ENCODE peak calls at places on chromosome 15, in four cellular contexts. J is H1, O is mesendoderm, T is IMR-90. N is an unnamed sample.

GRCh38 chr15:40323953-40324937 is 753 bp downstream of the INAFM2 start:
- DNase-seq in J (no peak), O (no peak), T (no peak), N (no peak)

GRCh38 chr15:52790166-52790708 is at the start of gene ONECUT1:
- DNase-seq in J (no peak), O (peak), T (peak), N (peak)

GRCh38 chr15:82850731-82851130 is 41.3 kb downstream of the WHAMM start:
- DNase-seq in J (no peak), O (no peak), T (no peak), N (peak)

GRCh38 chr15:94411279-94411678 is 179.9 kb downstream of the MCTP2 start:
- DNase-seq in J (no peak), O (no peak), T (no peak), N (no peak)

GRCh38 chr15:75531041-75531450 is 48.1 kb downstream of the PTPN9 start:
- DNase-seq in J (no peak), O (peak), T (peak), N (no peak)

GRCh38 chr15:82909080-82909815 is 43.3 kb downstream of the HOMER2 start:
- DNase-seq in J (no peak), O (no peak), T (no peak), N (no peak)

GRCh38 chr15:74240002-74240568 is 4.0 kb downstream of the CCDC33 start:
- DNase-seq in J (no peak), O (peak), T (peak), N (peak)

GRCh38 chr15:52642386-52643361 is 36.5 kb downstream of the ATOSA start:
- DNase-seq in J (no peak), O (no peak), T (peak), N (no peak)

GRCh38 chr15:57061696-57062095 is 143.3 kb downstream of the TCF12 start:
- DNase-seq in J (no peak), O (no peak), T (peak), N (no peak)

GRCh38 chr15:51497806-51498205 is 124.8 kb downstream of the DMXL2 start:
- DNase-seq in J (no peak), O (peak), T (no peak), N (no peak)

GRCh38 chr15:63094495-63094931 is 27.1 kb upstream of the LACTB start:
- DNase-seq in J (no peak), O (peak), T (peak), N (no peak)

GRCh38 chr15:100168787-100169186 is 173.0 kb downstream of the ADAMTS17 start:
- DNase-seq in J (no peak), O (no peak), T (no peak), N (no peak)

GRCh38 chr15:52680756-52681155 is 1.6 kb upstream of the ATOSA start:
- DNase-seq in J (no peak), O (no peak), T (no peak), N (no peak)

GRCh38 chr15:90221251-90221900 is 12.4 kb downstream of the CIB1 start:
- DNase-seq in J (peak), O (peak), T (peak), N (peak)

GRCh38 chr15:80260566-80260965 is 8.6 kb upstream of the CTXND1 start:
- DNase-seq in J (no peak), O (no peak), T (no peak), N (no peak)

GRCh38 chr15:42110367-42110766 is 16.0 kb upstream of the PLA2G4D start:
- DNase-seq in J (no peak), O (no peak), T (no peak), N (no peak)

GRCh38 chr15:34297059-34297458 is 40.5 kb downstream of the SLC12A6 start:
- DNase-seq in J (no peak), O (no peak), T (peak), N (no peak)

GRCh38 chr15:90035095-90035834 is 34.1 kb downstream of the ZNF710 start:
- DNase-seq in J (no peak), O (peak), T (peak), N (no peak)

GRCh38 chr15:91348812-91349500 is 248.9 kb downstream of the SV2B start:
- DNase-seq in J (no peak), O (no peak), T (no peak), N (no peak)

GRCh38 chr15:89335289-89336041 is 841 bp upstream of the POLG start:
- DNase-seq in J (no peak), O (no peak), T (no peak), N (peak)

GRCh38 chr15:28903555-28903954 is 17.8 kb downstream of the APBA2 start:
- DNase-seq in J (no peak), O (no peak), T (no peak), N (no peak)

GRCh38 chr15:28901587-28901980 is 15.8 kb downstream of the APBA2 start:
- DNase-seq in J (no peak), O (no peak), T (no peak), N (no peak)

GRCh38 chr15:28901987-28902745 is 16.4 kb downstream of the APBA2 start:
- DNase-seq in J (no peak), O (peak), T (no peak), N (peak)

GRCh38 chr15:28904023-28904422 is 18.2 kb downstream of the APBA2 start:
- DNase-seq in J (no peak), O (no peak), T (no peak), N (no peak)

GRCh38 chr15:28902856-28903255 is 17.1 kb downstream of the APBA2 start:
- DNase-seq in J (no peak), O (no peak), T (no peak), N (no peak)
- H4K5ac ChIP-seq in J (no peak), O (no peak), T (no peak), N (no peak)

GRCh38 chr15:93146601-93147000 is 57.6 kb upstream of the RGMA start:
- DNase-seq in J (no peak), O (no peak), T (no peak), N (no peak)

GRCh38 chr15:93141373-93141790 is 52.4 kb upstream of the RGMA start:
- DNase-seq in J (no peak), O (no peak), T (no peak), N (no peak)

GRCh38 chr15:93146196-93146595 is 57.2 kb upstream of the RGMA start:
- DNase-seq in J (no peak), O (no peak), T (no peak), N (no peak)

GRCh38 chr15:93144477-93145270 is 55.7 kb upstream of the RGMA start:
- DNase-seq in J (no peak), O (no peak), T (no peak), N (no peak)

DNA sequence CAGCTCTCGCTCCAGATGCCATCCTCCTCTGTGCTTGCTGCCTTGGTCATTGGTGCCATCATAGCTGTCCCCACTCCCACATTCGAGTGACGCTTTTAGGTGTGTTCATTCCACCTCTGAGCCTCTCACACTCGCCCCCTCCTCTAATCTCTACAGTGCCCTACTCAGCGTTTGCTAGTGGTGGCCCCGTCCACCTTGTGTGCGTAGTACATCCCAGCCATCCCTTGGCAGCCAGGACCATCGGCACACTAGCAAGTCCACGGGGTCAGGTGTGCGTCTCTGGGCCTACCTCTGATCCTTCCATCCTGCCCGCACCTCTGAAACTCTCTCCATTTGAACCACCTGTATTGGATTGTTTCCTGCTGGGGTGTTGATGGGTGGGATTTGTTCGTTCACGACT is 54.2 kb upstream of the RGMA start:
- DNase-seq in J (no peak), O (no peak), T (no peak), N (no peak)
- H3K56ac ChIP-seq in J (no peak), O (no peak), T (no peak), N (no peak)

DNA sequence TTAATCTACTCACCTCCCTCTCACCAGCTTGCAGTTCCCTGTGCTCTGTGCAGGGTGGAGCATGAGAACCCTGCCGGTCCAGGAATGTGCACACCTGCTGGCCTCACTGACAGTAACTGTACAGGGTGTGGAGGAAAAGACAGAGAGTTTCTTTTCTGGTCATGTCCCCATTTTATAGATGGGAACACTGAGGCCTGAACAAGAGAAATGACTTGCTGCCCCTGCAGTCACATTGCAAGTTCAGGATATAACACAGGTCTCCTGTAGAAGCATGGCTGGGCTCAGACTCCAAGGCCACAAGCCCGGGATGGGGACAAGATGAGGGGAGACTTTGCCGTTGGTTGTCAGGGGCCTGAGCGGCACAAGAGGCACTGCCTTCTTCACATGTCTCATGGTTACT is 23.3 kb downstream of the SLC28A1 start:
- DNase-seq in J (no peak), O (no peak), T (no peak), N (no peak)
- H4K5ac ChIP-seq in J (no peak), O (no peak), T (no peak), N (no peak)

DNA sequence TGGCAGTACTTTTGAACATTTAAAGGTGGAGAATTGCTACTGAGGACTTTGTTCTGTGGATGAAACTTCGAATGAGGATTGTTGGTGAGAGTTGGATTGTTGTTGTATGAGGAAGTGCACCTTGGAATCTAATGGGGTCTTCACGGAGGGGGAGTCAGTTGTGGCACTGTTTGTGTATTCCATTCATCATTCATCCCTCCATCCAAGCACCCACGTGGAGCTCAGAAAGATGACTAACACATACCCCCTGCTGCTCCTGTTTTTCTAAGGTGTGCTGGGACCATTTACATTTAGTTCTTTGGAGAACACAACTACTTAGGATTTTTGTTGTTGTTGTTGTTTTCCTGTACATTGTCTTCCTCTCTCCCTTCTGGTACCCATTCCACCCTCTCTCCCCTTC is 122.6 kb downstream of the IGF1R start:
- DNase-seq in J (no peak), O (no peak), T (no peak), N (no peak)
- H3K56ac ChIP-seq in J (no peak), O (peak), T (no peak), N (no peak)

GRCh38 chr15:48936666-48937065 is 27.1 kb downstream of the SHC4 start:
- DNase-seq in J (no peak), O (no peak), T (peak), N (no peak)
- H4K5ac ChIP-seq in J (no peak), O (no peak), T (peak), N (no peak)